ENCODE peak calls at places on chromosomes 13 and 19, in seven cellular contexts. Z is cardiac muscle cell, N is GM04504, K is DMS53, X is NB4, V is colonic mucosa, U is SJSA1. E is an unnamed sample.

GRCh38 chr13:51557875-51558604 is 26.2 kb upstream of the WDFY2 start:
- DNase-seq in V (no peak), Z (no peak), K (peak; percentile 84), X (peak; percentile 83), N (peak; percentile 54), U (peak; percentile 67), E (no peak)

GRCh38 chr13:96034662-96035061 is 18.5 kb downstream of the UGGT2 start:
- DNase-seq in N (no peak), X (no peak), U (peak; percentile 64), K (no peak), V (no peak), Z (no peak), E (no peak)

GRCh38 chr19:13906525-13906904 is 514 bp downstream of the CC2D1A start:
- DNase-seq in K (peak; percentile 64), X (peak; percentile 27), U (no peak), V (peak; percentile 87), Z (no peak), N (no peak), E (no peak)

GRCh38 chr13:104869501-104869900 is 1666.0 kb downstream of the EFNB2 start:
- DNase-seq in Z (no peak), N (no peak), V (no peak), K (no peak), U (no peak), X (peak; percentile 77), E (no peak)

GRCh38 chr19:3055741-3056453 is 6.4 kb downstream of the TLE5 start:
- DNase-seq in K (peak; percentile 26), U (peak; percentile 76), X (no peak), V (peak; percentile 91), Z (no peak), N (no peak), E (no peak)

GRCh38 chr19:15251749-15252397 is 19.6 kb upstream of the EPHX3 start:
- DNase-seq in N (peak; percentile 98), K (peak; percentile 44), V (peak; percentile 56), Z (peak; percentile 73), U (peak; percentile 92), X (no peak), E (no peak)

GRCh38 chr13:103291693-103292572 is 225.7 kb upstream of the SLC10A2 start:
- DNase-seq in X (no peak), Z (peak; percentile 29), N (no peak), U (no peak), K (no peak), V (no peak), E (no peak)

GRCh38 chr13:51844862-51845573 is at the start of gene TMEM272:
- DNase-seq in X (peak; percentile 61), V (peak; percentile 42), K (peak; percentile 78), N (no peak), U (peak; percentile 65), Z (peak; percentile 65), E (peak; percentile 17)

GRCh38 chr19:39052243-39052746 is 19.9 kb upstream of the FBXO27 start:
- DNase-seq in N (peak; percentile 13), U (peak; percentile 70), Z (peak; percentile 71), X (peak; percentile 59), V (peak; percentile 56), K (peak; percentile 69), E (no peak)

GRCh38 chr13:23656637-23657036 is 86.4 kb downstream of the TNFRSF19 start:
- DNase-seq in U (no peak), N (no peak), V (no peak), X (peak; percentile 79), K (peak; percentile 94), Z (no peak), E (no peak)

GRCh38 chr13:102020611-102021216 is 381.1 kb downstream of the FGF14 start:
- DNase-seq in U (no peak), N (no peak), Z (no peak), X (no peak), K (peak; percentile 2), V (no peak), E (no peak)

GRCh38 chr19:39514840-39515550 is at the start of gene SELENOV:
- DNase-seq in V (no peak), K (peak; percentile 76), N (no peak), Z (peak; percentile 43), X (no peak), U (no peak), E (no peak)

E was measured in anterior cingulate cortex.